ENCODE peak calls at places on chromosomes 4 and X, in four cellular contexts. Z, A, N and X are unnamed samples.

GRCh38 chrX:131830400-131831184 is 192.5 kb upstream of the STK26 start:
- DNase-seq in Z (peak; percentile 63), A (peak; percentile 82), N (peak; percentile 73), X (peak; percentile 67)

GRCh38 chr4:89248879-89249281 is 58.7 kb downstream of the GPRIN3 start:
- DNase-seq in Z (no peak), A (peak; percentile 81), N (no peak), X (no peak)

GRCh38 chr4:70838400-70838971 is 1.2 kb downstream of the GRSF1 start:
- DNase-seq in Z (no peak), A (no peak), N (no peak), X (no peak)

GRCh38 chr4:76984788-76985211 is 35.2 kb downstream of the SEPTIN11 start:
- DNase-seq in Z (peak; percentile 78), A (no peak), N (peak; percentile 79), X (no peak)

GRCh38 chrX:40474205-40474626 is 106.6 kb upstream of the ATP6AP2 start:
- DNase-seq in Z (no peak), A (peak; percentile 62), N (no peak), X (peak; percentile 54)

GRCh38 chrX:36116222-36116621 is 196.7 kb downstream of the CFAP47 start:
- DNase-seq in Z (no peak), A (no peak), N (no peak), X (no peak)

GRCh38 chrX:40153335-40154221 is 55.8 kb upstream of the BCOR start:
- DNase-seq in Z (peak; percentile 73), A (peak; percentile 76), N (peak; percentile 70), X (peak; percentile 65)

GRCh38 chrX:7059214-7059838 is 88.2 kb upstream of the STS start:
- DNase-seq in Z (no peak), A (no peak), N (no peak), X (no peak)

GRCh38 chr4:15451181-15451865 is 18.4 kb upstream of the CC2D2A start:
- DNase-seq in Z (no peak), A (no peak), N (no peak), X (no peak)

GRCh38 chrX:120316587-120317283 is 5.5 kb upstream of the TMEM255A start:
- DNase-seq in Z (no peak), A (no peak), N (no peak), X (no peak)

GRCh38 chr4:36399762-36400353 is 118.4 kb downstream of the DTHD1 start:
- DNase-seq in Z (no peak), A (no peak), N (no peak), X (no peak)

GRCh38 chr4:150010525-150011126 is 67.6 kb upstream of the DCLK2 start:
- DNase-seq in Z (no peak), A (no peak), N (no peak), X (no peak)

GRCh38 chr4:5471691-5472090 is 236.7 kb downstream of the EVC2 start:
- DNase-seq in Z (peak; percentile 24), A (no peak), N (no peak), X (no peak)

GRCh38 chrX:107008034-107008433 is 8.0 kb upstream of the MORC4 start:
- DNase-seq in Z (no peak), A (no peak), N (no peak), X (no peak)

GRCh38 chr4:52864816-52865215 is 2.7 kb downstream of the RASL11B start:
- DNase-seq in Z (no peak), A (no peak), N (no peak), X (no peak)

GRCh38 chr4:128921954-128922353 is 112.5 kb downstream of the JADE1 start:
- DNase-seq in Z (no peak), A (no peak), N (no peak), X (no peak)

GRCh38 chr4:156512622-156513021 is 459.0 kb downstream of the PDGFC start:
- DNase-seq in Z (no peak), A (no peak), N (no peak), X (no peak)

GRCh38 chr4:89537281-89537680 is 229.7 kb upstream of the GPRIN3 start:
- DNase-seq in Z (no peak), A (no peak), N (no peak), X (no peak)

GRCh38 chr4:10783351-10783750 is 98.8 kb upstream of the CLNK start:
- DNase-seq in Z (no peak), A (no peak), N (no peak), X (no peak)

DNA sequence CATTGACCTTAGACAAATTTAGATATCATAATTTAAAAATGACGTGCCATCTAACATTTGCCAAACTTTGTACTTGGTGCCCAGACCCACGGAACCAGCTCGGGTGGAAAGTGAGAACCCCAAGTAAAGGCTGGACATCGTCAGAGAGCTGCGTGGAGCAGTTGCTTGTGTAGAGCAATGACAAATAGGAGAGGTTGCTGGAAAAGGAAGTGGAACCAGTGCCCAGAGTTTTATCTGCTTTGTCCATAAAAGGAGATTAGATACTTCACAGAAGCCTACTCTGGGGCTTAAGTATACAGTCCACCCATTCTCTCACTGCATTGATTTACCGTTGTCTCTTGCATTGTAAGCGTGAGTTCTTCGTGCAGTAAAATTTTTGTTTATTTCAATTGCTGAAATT is 5.4 kb upstream of the TBC1D1 start:
- DNase-seq in Z (peak; percentile 82), A (no peak), N (no peak), X (no peak)
- H3K27ac ChIP-seq in Z (peak overlapping the region; percentile 77), A (no peak overlapping the region), N (no peak overlapping the region), X (no peak overlapping the region)

GRCh38 chrX:149516604-149517003 is 11.5 kb upstream of the IDS start:
- DNase-seq in Z (no peak), A (no peak), N (no peak), X (no peak)

GRCh38 chrX:149518236-149518635 is 13.1 kb upstream of the IDS start:
- DNase-seq in Z (no peak), A (no peak), N (no peak), X (no peak)

GRCh38 chrX:149517308-149517707 is 12.2 kb upstream of the IDS start:
- DNase-seq in Z (no peak), A (no peak), N (no peak), X (no peak)

GRCh38 chrX:149522914-149523313 is 17.8 kb upstream of the IDS start:
- DNase-seq in Z (no peak), A (no peak), N (no peak), X (no peak)

GRCh38 chrX:149521438-149521837 is 16.3 kb upstream of the IDS start:
- DNase-seq in Z (no peak), A (no peak), N (no peak), X (no peak)
- H3K27ac ChIP-seq in Z (no peak overlapping the region), A (no peak overlapping the region), N (no peak overlapping the region), X (no peak overlapping the region)

GRCh38 chr4:16897351-16897750 is 1.1 kb downstream of the LDB2 start:
- DNase-seq in Z (no peak), A (no peak), N (no peak), X (no peak)

GRCh38 chr4:16894406-16894805 is 4.0 kb downstream of the LDB2 start:
- DNase-seq in Z (no peak), A (no peak), N (no peak), X (no peak)

GRCh38 chr4:16900325-16900724 is 1.9 kb upstream of the LDB2 start:
- DNase-seq in Z (no peak), A (no peak), N (no peak), X (no peak)

GRCh38 chr4:16897991-16898827 is at the start of gene LDB2:
- DNase-seq in Z (peak; percentile 80), A (no peak), N (peak; percentile 67), X (peak; percentile 48)

DNA sequence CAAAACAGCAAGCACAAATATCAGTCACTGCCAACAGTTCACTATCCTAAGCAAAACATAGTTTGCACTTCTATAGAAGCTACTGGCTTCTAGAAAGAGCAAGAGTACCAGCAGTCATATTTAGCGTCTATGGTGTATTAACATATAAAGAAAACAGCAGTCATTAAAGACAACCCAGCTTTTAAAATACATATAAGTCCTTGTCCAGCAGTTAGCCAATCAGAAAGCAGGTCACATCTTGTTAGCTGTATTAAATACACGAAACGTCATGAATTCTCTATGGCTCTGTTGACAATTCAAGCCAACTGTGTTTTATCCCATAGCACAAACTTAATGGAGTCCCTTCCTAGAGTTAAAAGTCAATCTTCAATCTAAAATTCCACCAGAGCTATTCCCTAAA is 1.6 kb downstream of the LDB2 start:
- DNase-seq in Z (no peak), A (no peak), N (no peak), X (no peak)
- H3K27ac ChIP-seq in Z (peak overlapping the region; percentile 44), A (no peak overlapping the region), N (peak overlapping the region; percentile 55), X (peak overlapping the region; percentile 73)

GRCh38 chrX:68894513-68895338 is 65.9 kb downstream of the EFNB1 start:
- DNase-seq in Z (peak; percentile 77), A (no peak), N (peak; percentile 79), X (peak; percentile 67)

GRCh38 chrX:68897118-68897517 is 68.3 kb downstream of the EFNB1 start:
- DNase-seq in Z (no peak), A (no peak), N (no peak), X (no peak)

GRCh38 chrX:68895339-68896250 is 66.8 kb downstream of the EFNB1 start:
- DNase-seq in Z (peak; percentile 71), A (no peak), N (peak; percentile 69), X (peak; percentile 51)

GRCh38 chrX:68897546-68897945 is 68.7 kb downstream of the EFNB1 start:
- DNase-seq in Z (no peak), A (no peak), N (no peak), X (no peak)

DNA sequence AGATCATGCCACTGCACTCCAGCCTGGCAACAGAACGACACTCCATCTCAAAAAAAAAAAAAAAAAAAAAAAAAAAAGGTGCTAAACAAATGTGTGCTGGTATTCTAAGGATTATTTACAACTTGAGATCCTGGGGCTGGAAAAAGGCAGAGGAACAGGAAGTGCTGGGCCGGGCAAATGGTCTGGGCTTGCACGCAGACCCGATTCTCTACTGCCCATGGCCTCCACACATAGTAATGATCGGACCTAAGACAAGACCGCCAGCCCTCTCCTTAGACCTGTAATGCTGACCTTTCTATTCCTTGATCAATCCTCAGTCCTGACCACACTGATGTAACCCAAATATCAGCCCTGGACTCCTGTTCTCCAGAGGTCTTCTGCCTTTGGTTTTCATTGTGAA is 67.8 kb downstream of the EFNB1 start:
- DNase-seq in Z (no peak), A (no peak), N (no peak), X (no peak)
- H3K27ac ChIP-seq in Z (no peak overlapping the region), A (no peak overlapping the region), N (no peak overlapping the region), X (no peak overlapping the region)

GRCh38 chr4:80279751-80280150 is 13.3 kb downstream of the FGF5 start:
- DNase-seq in Z (no peak), A (no peak), N (no peak), X (no peak)
- H3K27ac ChIP-seq in Z (no peak overlapping the region), A (no peak overlapping the region), N (no peak overlapping the region), X (no peak overlapping the region)

GRCh38 chrX:46574337-46574940 is 874 bp downstream of the CHST7 start:
- DNase-seq in Z (no peak), A (peak; percentile 74), N (peak; percentile 64), X (peak; percentile 54)
- H3K27ac ChIP-seq in Z (peak overlapping the region; percentile 70), A (no peak overlapping the region), N (no peak overlapping the region), X (peak overlapping the region; percentile 62)

GRCh38 chr4:100519205-100519604 is 1.4 kb upstream of the EMCN start:
- DNase-seq in Z (no peak), A (no peak), N (no peak), X (no peak)
- H3K27ac ChIP-seq in Z (no peak overlapping the region), A (no peak overlapping the region), N (peak overlapping the region; percentile 44), X (no peak overlapping the region)

DNA sequence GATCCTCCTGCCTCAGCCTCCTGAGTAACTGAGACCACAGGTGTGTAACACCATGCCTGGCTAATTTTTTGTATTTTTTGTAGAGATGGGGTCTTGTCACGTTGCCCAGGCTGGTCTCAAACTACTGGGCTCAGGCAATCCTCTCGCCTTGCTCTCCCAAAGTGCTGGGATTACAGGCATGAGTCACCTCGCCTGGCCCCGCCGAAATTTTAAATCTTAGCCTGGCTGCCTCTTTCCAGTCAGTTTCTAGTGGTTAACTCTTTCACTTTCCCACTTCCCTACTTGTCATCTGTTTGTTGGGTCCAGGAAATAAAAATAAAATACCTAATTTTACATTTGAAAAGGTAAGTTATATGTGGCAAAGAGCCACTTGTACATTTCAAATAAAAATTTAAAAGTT is 62.4 kb downstream of the TMEM165 start:
- DNase-seq in Z (no peak), A (no peak), N (no peak), X (no peak)
- H3K27ac ChIP-seq in Z (no peak overlapping the region), A (no peak overlapping the region), N (no peak overlapping the region), X (no peak overlapping the region)